ENCODE peak calls at places on chromosomes 5 and 9, in six cellular contexts. V, T, U, K, C and W are unnamed samples.

GRCh38 chr9:128007566-128008138 is 26.9 kb upstream of the EEIG1 start:
- DNase-seq in U (peak; percentile 48), V (peak; percentile 73), C (peak; percentile 63), T (peak; percentile 42), K (peak; percentile 27), W (peak; percentile 51)

GRCh38 chr5:16671208-16671607 is 54.4 kb upstream of the RETREG1 start:
- DNase-seq in K (no peak), V (no peak), U (no peak), T (no peak), C (no peak), W (no peak)

GRCh38 chr5:169736653-169737052 is 99.6 kb downstream of the DOCK2 start:
- DNase-seq in K (no peak), U (no peak), T (no peak), V (no peak), C (no peak), W (no peak)

GRCh38 chr9:131645078-131645776 is 94.6 kb downstream of the RAPGEF1 start:
- DNase-seq in K (no peak), T (no peak), V (no peak), U (no peak), C (no peak), W (no peak)

GRCh38 chr5:40367260-40367659 is 312.5 kb upstream of the PTGER4 start:
- DNase-seq in C (no peak), V (no peak), T (no peak), U (no peak), K (peak; percentile 13), W (no peak)

GRCh38 chr5:161566081-161566480 is 19.6 kb upstream of the GABRB2 start:
- DNase-seq in T (no peak), U (no peak), K (no peak), V (no peak), C (no peak), W (no peak)

GRCh38 chr9:77013932-77014596 is 5.4 kb upstream of the FOXB2 start:
- DNase-seq in T (no peak), C (no peak), V (no peak), U (no peak), K (no peak), W (no peak)

GRCh38 chr9:3993783-3994182 is 306.1 kb downstream of the GLIS3 start:
- DNase-seq in K (no peak), T (no peak), C (no peak), U (no peak), V (no peak), W (no peak)

GRCh38 chr9:34689512-34689911 is 1.6 kb downstream of the CCL19 start:
- DNase-seq in K (no peak), U (no peak), C (no peak), T (no peak), V (no peak), W (no peak)

GRCh38 chr5:77129386-77129785 is 42.3 kb upstream of the ZBED3 start:
- DNase-seq in C (no peak), U (peak; percentile 38), V (no peak), K (peak; percentile 13), T (peak; percentile 14), W (no peak)
- TF ChIP-seq CTCF in C (no peak), U (peak; percentile 37), V (peak; percentile 55), K (peak; percentile 40), T (peak; percentile 30), W (peak; percentile 60)

DNA sequence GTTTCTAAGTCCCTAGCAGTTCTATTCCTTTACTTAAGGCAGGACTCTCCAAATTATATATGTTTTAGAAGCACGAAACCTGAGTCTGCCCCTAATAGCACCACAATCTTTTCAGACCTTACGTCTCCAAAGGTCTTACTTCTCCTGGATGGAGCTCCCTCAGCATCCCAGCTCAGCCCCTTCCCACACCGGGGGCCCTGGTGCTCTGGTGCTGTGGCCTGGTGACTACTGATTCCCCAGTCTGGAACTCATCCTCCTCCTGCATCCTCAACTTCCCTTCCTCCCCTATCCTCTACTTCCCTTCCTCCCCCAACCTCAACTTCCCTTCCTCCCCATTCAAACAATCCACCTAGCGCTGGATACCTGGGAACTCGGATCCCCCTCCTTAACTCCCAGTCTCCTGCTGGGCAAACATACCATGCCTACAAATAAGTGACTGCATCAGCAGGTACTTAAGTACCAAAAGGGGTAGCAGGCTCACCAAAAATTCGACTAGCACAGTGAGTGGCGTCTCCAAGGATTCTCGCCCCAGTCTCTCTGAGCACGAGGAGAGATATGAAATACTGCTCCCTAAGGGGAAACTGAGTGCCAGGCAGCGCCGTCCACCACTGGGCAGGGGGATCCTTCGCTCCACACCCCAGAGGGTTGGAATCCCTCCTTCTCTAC is 848 bp downstream of the IGFBPL1 start:
- DNase-seq in K (no peak), T (no peak), V (no peak), U (no peak), C (no peak), W (no peak)
- H3K4me3 ChIP-seq in K (peak overlapping the region; percentile 49), T (no peak overlapping the region), V (no peak overlapping the region), U (no peak overlapping the region), C (no peak overlapping the region), W (no peak overlapping the region)

GRCh38 chr5:139422307-139422893 is 16.9 kb downstream of the DNAJC18 start:
- DNase-seq in U (peak; percentile 73), V (peak; percentile 61), C (no peak), T (peak; percentile 79), K (peak; percentile 78), W (peak; percentile 63)
- TF ChIP-seq CTCF in U (peak; percentile 89), V (peak; percentile 93), C (peak; percentile 82), T (peak; percentile 89), K (peak; percentile 94), W (peak; percentile 84)

GRCh38 chr5:136249678-136250266 is 56.8 kb upstream of the SMIM32 start:
- DNase-seq in V (peak; percentile 65), C (peak; percentile 30), K (peak; percentile 70), U (peak; percentile 83), T (peak; percentile 72), W (peak; percentile 19)
- H3K4me3 ChIP-seq in V (no peak overlapping the region), C (no peak overlapping the region), K (no peak overlapping the region), U (no peak overlapping the region), T (no peak overlapping the region), W (no peak overlapping the region)

DNA sequence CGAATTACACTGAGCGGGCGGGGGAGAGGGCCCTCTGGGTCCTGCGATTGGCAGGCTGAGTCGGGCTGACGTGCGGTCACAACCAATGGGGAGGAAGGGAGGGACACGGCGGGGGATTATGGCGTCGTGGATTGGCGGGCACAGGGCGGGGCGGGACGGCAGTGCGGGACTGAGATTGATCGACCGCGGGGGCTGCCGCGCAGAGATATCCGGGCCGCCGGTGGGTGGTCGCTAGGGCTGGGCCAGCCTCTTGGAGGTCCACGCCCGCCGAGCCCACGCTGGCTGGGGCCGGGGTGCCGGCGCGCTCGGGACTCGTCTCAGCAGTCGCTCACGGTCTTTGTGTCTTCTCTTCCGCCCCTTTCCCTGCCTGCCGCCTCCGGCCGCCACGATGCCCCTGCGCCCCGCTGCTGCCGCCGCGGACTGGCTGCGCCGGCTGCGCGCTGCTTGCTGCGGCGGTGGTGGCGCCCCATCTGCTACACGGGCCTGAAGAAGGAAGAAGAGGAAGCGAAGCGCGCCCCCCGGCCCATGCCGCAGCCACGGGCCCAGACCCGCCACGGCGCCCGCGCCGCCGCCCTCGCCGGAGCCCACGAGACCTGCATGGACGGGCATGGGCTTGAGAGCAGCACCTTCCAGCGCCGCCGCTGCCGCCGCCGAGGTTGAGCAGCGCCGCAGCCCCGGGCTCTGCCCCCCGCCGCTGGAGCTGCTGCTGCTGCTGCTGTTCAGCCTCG is at the start of gene RGMB:
- DNase-seq in C (peak; percentile 98), K (peak; percentile 99), V (peak; percentile 100), T (peak; percentile 100), U (peak; percentile 98), W (peak; percentile 97)
- TF ChIP-seq CTCF in C (no peak), K (no peak), V (no peak), T (no peak), U (no peak), W (no peak)

GRCh38 chr5:149409268-149409948 is 30.3 kb upstream of the IL17B start:
- DNase-seq in T (no peak), C (no peak), V (no peak), K (no peak), U (no peak), W (no peak)
- H3K4me3 ChIP-seq in T (no peak overlapping the region), C (peak overlapping the region; percentile 42), V (peak overlapping the region; percentile 95), K (peak overlapping the region; percentile 63), U (no peak overlapping the region), W (peak overlapping the region; percentile 64)

GRCh38 chr5:10737880-10738279 is 23.2 kb downstream of the DAP start:
- DNase-seq in V (no peak), T (no peak), K (no peak), U (no peak), C (no peak), W (no peak)

GRCh38 chr5:10745133-10745532 is 15.9 kb downstream of the DAP start:
- DNase-seq in U (no peak), C (no peak), K (peak; percentile 33), V (peak; percentile 47), T (peak; percentile 68), W (no peak)

GRCh38 chr5:10740384-10740783 is 20.6 kb downstream of the DAP start:
- DNase-seq in V (no peak), T (no peak), C (no peak), K (no peak), U (no peak), W (no peak)

GRCh38 chr5:10744681-10745080 is 16.4 kb downstream of the DAP start:
- DNase-seq in U (no peak), K (no peak), V (no peak), T (no peak), C (no peak), W (no peak)

DNA sequence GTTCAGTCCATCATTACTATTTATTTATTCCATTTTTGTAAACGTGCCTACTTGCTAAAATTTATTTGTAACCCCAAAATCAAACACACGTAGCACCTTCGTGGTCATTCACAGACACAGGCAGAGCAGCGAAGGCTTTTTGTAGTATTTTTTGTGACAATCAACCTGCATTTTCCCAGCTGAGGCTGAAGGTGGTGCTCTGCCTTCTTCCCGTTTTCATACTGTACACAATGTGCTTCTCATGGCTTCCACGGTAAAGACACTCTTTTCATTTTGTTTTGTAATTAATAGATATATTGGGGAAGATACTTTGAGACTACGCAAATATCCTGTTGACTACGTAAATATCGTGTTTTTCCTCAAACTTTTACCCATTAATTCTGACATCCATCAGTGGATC is 19.4 kb downstream of the DAP start:
- DNase-seq in K (no peak), U (no peak), T (no peak), C (no peak), V (no peak), W (no peak)
- TF ChIP-seq CTCF in K (no peak), U (no peak), T (no peak), C (no peak), V (no peak), W (no peak)

GRCh38 chr5:10528056-10528816 is 35.6 kb upstream of the ANKRD33B start:
- DNase-seq in K (peak; percentile 60), V (peak; percentile 35), U (no peak), C (no peak), T (peak; percentile 89), W (peak; percentile 77)
- H3K4me3 ChIP-seq in K (no peak overlapping the region), V (no peak overlapping the region), U (no peak overlapping the region), C (no peak overlapping the region), T (no peak overlapping the region), W (no peak overlapping the region)